ENCODE peak calls at places on chromosome 10, in ten cellular contexts. J is neural crest cell; L is mammary epithelial cell; Z is GM12865; V is fibroblast of lung; F is pancreas; Y is A549; A is bronchial epithelial cell; H is CD4-positive, alpha-beta T cell; B is endothelial cell. O is an unnamed sample.

GRCh38 chr10:26969145-26969926 is 108.6 kb upstream of the ABI1 start:
- DNase-seq in J (no peak), L (no peak), Z (peak), V (no peak), F (no peak), Y (no peak), A (no peak), H (no peak), B (no peak), O (no peak)

GRCh38 chr10:48577158-48577557 is 27.7 kb downstream of the ARHGAP22 start:
- DNase-seq in J (no peak), L (no peak), Z (no peak), V (no peak), F (no peak), Y (no peak), A (no peak), H (no peak), B (no peak), O (no peak)

GRCh38 chr10:130647341-130647740 is 511.1 kb downstream of the GLRX3 start:
- DNase-seq in J (no peak), L (no peak), Z (no peak), V (no peak), F (no peak), Y (no peak), A (no peak), H (no peak), B (no peak), O (no peak)

GRCh38 chr10:1454964-1455363 is 282.4 kb downstream of the ADARB2 start:
- DNase-seq in J (no peak), L (no peak), Z (no peak), V (no peak), F (no peak), Y (no peak), A (no peak), H (no peak), B (no peak), O (no peak)

GRCh38 chr10:2137549-2138174 is 400.3 kb upstream of the ADARB2 start:
- DNase-seq in J (no peak), L (no peak), Z (peak), V (peak), F (no peak), Y (peak), A (peak), H (no peak), B (peak), O (peak)

GRCh38 chr10:21531164-21531563 is 2.9 kb upstream of the MLLT10 start:
- DNase-seq in J (no peak), L (peak), Z (no peak), V (peak), F (no peak), Y (peak), A (peak), H (no peak), B (no peak), O (no peak)

GRCh38 chr10:44960482-44961230 is 1.1 kb downstream of the RASSF4 start:
- DNase-seq in J (no peak), L (no peak), Z (no peak), V (no peak), F (no peak), Y (no peak), A (no peak), H (no peak), B (no peak), O (no peak)

GRCh38 chr10:61973169-61973568 is 71.7 kb downstream of the ARID5B start:
- DNase-seq in J (no peak), L (no peak), Z (no peak), V (no peak), F (no peak), Y (no peak), A (no peak), H (no peak), B (no peak), O (no peak)

GRCh38 chr10:21202766-21203457 is 305.8 kb upstream of the NEBL start:
- DNase-seq in J (no peak), L (no peak), Z (no peak), V (peak), F (no peak), Y (no peak), A (no peak), H (no peak), B (no peak), O (no peak)

GRCh38 chr10:110330675-110331074 is 26.0 kb upstream of the SMNDC1 start:
- DNase-seq in J (no peak), L (no peak), Z (no peak), V (no peak), F (no peak), Y (no peak), A (no peak), H (no peak), B (no peak), O (no peak)

GRCh38 chr10:34102237-34102673 is 712.8 kb downstream of the PARD3 start:
- DNase-seq in J (no peak), L (no peak), Z (no peak), V (peak), F (peak), Y (no peak), A (peak), H (no peak), B (no peak), O (no peak)

GRCh38 chr10:64699244-64699643 is 1178.0 kb downstream of the REEP3 start:
- DNase-seq in J (no peak), L (no peak), Z (no peak), V (no peak), F (no peak), Y (no peak), A (no peak), H (no peak), B (no peak), O (no peak)

GRCh38 chr10:21776883-21777282 is 226.6 kb downstream of the DNAJC1 start:
- DNase-seq in J (no peak), L (no peak), Z (no peak), V (no peak), F (no peak), Y (no peak), A (no peak), H (no peak), B (no peak), O (no peak)

GRCh38 chr10:3749597-3750351 is 35.2 kb downstream of the KLF6 start:
- DNase-seq in J (no peak), L (no peak), Z (no peak), V (peak), F (no peak), Y (no peak), A (peak), H (no peak), B (no peak), O (peak)

GRCh38 chr10:51086695-51087094 is 12.4 kb downstream of the PRKG1 start:
- DNase-seq in J (no peak), L (no peak), Z (no peak), V (no peak), F (no peak), Y (no peak), A (no peak), H (no peak), B (no peak), O (no peak)

GRCh38 chr10:91077549-91078017 is 142.9 kb upstream of the PCGF5 start:
- DNase-seq in J (no peak), L (peak), Z (no peak), V (peak), F (peak), Y (no peak), A (peak), H (no peak), B (no peak), O (no peak)

GRCh38 chr10:24251547-24251946 is 42.6 kb downstream of the KIAA1217 start:
- DNase-seq in J (no peak), L (peak), Z (no peak), V (no peak), F (no peak), Y (no peak), A (peak), H (no peak), B (no peak), O (no peak)

GRCh38 chr10:109866168-109866994 is 56.9 kb downstream of the XPNPEP1 start:
- DNase-seq in J (peak), L (no peak), Z (no peak), V (no peak), F (no peak), Y (peak), A (no peak), H (no peak), B (peak), O (no peak)

GRCh38 chr10:112613620-112614019 is 166.6 kb downstream of the VTI1A start:
- DNase-seq in J (no peak), L (no peak), Z (no peak), V (no peak), F (no peak), Y (no peak), A (no peak), H (no peak), B (no peak), O (no peak)

GRCh38 chr10:126895214-126895781 is 9.9 kb upstream of the DOCK1 start:
- DNase-seq in J (no peak), L (no peak), Z (no peak), V (no peak), F (peak), Y (no peak), A (no peak), H (no peak), B (no peak), O (no peak)

GRCh38 chr10:63720072-63720537 is 198.9 kb downstream of the REEP3 start:
- DNase-seq in J (peak), L (peak), Z (peak), V (peak), F (peak), Y (peak), A (peak), H (peak), B (peak), O (peak)

GRCh38 chr10:29712108-29712507 is 77.3 kb upstream of the SVIL start:
- DNase-seq in J (no peak), L (no peak), Z (no peak), V (peak), F (no peak), Y (no peak), A (peak), H (no peak), B (no peak), O (peak)

GRCh38 chr10:92760609-92761008 is 70.9 kb downstream of the HHEX start:
- DNase-seq in J (no peak), L (no peak), Z (no peak), V (peak), F (no peak), Y (peak), A (peak), H (no peak), B (no peak), O (no peak)

GRCh38 chr10:107814865-107815487 is 650.5 kb upstream of the SORCS1 start:
- DNase-seq in J (peak), L (peak), Z (peak), V (peak), F (peak), Y (peak), A (peak), H (no peak), B (peak), O (peak)

GRCh38 chr10:26909753-26910152 is 49.0 kb upstream of the ABI1 start:
- DNase-seq in J (no peak), L (no peak), Z (no peak), V (no peak), F (no peak), Y (no peak), A (no peak), H (no peak), B (no peak), O (no peak)

GRCh38 chr10:971613-972012 is 16.6 kb upstream of the GTPBP4 start:
- DNase-seq in J (no peak), L (no peak), Z (no peak), V (no peak), F (no peak), Y (no peak), A (no peak), H (no peak), B (no peak), O (no peak)

GRCh38 chr10:527416-527815 is 162.1 kb downstream of the DIP2C start:
- DNase-seq in J (no peak), L (no peak), Z (no peak), V (no peak), F (no peak), Y (no peak), A (no peak), H (no peak), B (no peak), O (no peak)

GRCh38 chr10:48794074-48794473 is 109.4 kb downstream of the WDFY4 start:
- DNase-seq in J (no peak), L (peak), Z (no peak), V (no peak), F (no peak), Y (no peak), A (peak), H (no peak), B (no peak), O (no peak)

GRCh38 chr10:50447691-50448090 is 176.1 kb downstream of the SGMS1 start:
- DNase-seq in J (no peak), L (peak), Z (no peak), V (peak), F (no peak), Y (no peak), A (no peak), H (no peak), B (no peak), O (no peak)

GRCh38 chr10:133230387-133231195 is 574 bp downstream of the UTF1 start:
- DNase-seq in J (no peak), L (no peak), Z (no peak), V (no peak), F (no peak), Y (peak), A (no peak), H (no peak), B (no peak), O (peak)

GRCh38 chr10:31789555-31789954 is 139.1 kb downstream of the ARHGAP12 start:
- DNase-seq in J (no peak), L (no peak), Z (no peak), V (no peak), F (no peak), Y (no peak), A (no peak), H (no peak), B (no peak), O (no peak)
- TF ChIP-seq CTCF in J (no peak), L (no peak), Z (no peak), V (no peak), F (no peak), Y (no peak), A (no peak), H (no peak), B (no peak), O (no peak)

DNA sequence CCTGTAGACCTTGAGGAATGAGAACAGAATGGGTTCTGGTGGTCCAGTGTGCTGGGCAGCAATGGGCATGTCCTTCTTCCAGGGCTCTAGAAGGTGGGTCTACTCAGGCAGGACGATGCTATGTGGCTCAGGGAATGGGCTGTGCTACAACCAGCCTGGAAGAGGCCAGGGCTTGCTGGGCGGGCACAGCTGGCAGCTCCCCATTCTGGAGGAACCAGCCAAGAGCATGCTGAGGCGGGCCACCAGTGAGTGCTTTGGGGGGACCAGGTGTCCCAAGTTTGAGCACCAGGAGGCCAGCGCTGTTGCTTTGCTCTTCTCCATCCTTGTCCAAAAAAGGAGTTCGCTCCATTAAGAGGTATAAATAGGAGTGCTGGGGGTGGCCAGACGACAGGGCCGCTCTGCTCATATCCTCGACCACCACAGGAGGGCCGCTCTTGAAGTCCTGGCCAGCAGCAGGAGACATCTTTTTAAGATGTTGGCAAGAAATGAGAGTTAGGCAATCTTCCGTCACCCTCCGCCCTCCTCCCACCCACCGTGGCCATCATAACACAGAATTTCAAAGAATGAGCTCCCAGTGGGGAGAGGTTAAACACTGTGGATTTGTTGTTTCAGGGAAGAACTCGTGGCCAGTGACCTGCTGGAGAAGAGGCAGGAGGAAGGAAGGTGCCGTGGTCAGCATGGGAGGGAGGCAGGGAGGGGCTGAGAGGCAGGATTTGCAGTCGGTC is 141.3 kb downstream of the GRK5 start:
- DNase-seq in J (no peak), L (no peak), Z (no peak), V (peak), F (no peak), Y (no peak), A (no peak), H (no peak), B (no peak), O (no peak)
- TF ChIP-seq CTCF in J (no peak), L (no peak), Z (no peak), V (peak), F (no peak), Y (no peak), A (no peak), H (no peak), B (no peak), O (no peak)

GRCh38 chr10:121438320-121438719 is 159.9 kb downstream of the FGFR2 start:
- DNase-seq in J (no peak), L (no peak), Z (no peak), V (peak), F (no peak), Y (no peak), A (no peak), H (no peak), B (no peak), O (no peak)

GRCh38 chr10:121440461-121440860 is 157.8 kb downstream of the FGFR2 start:
- DNase-seq in J (no peak), L (no peak), Z (no peak), V (no peak), F (no peak), Y (no peak), A (no peak), H (no peak), B (no peak), O (no peak)

GRCh38 chr10:121436281-121436629 is 162.0 kb downstream of the FGFR2 start:
- DNase-seq in J (no peak), L (no peak), Z (no peak), V (no peak), F (no peak), Y (no peak), A (no peak), H (no peak), B (no peak), O (no peak)

GRCh38 chr10:121436630-121437311 is 161.5 kb downstream of the FGFR2 start:
- DNase-seq in J (no peak), L (no peak), Z (no peak), V (no peak), F (no peak), Y (no peak), A (no peak), H (no peak), B (no peak), O (no peak)

GRCh38 chr10:121437596-121437995 is 160.6 kb downstream of the FGFR2 start:
- DNase-seq in J (peak), L (no peak), Z (no peak), V (no peak), F (no peak), Y (no peak), A (no peak), H (no peak), B (peak), O (peak)
- TF ChIP-seq CTCF in J (no peak), L (no peak), Z (no peak), V (no peak), F (no peak), Y (no peak), A (no peak), H (no peak), B (no peak), O (no peak)

GRCh38 chr10:129332476-129332875 is 134.6 kb upstream of the MGMT start:
- DNase-seq in J (peak), L (no peak), Z (peak), V (no peak), F (no peak), Y (peak), A (no peak), H (no peak), B (peak), O (no peak)
- TF ChIP-seq CTCF in J (peak), L (no peak), Z (peak), V (peak), F (no peak), Y (no peak), A (no peak), H (peak), B (peak), O (peak)

GRCh38 chr10:14772399-14772798 is 2.3 kb downstream of the FAM107B start:
- DNase-seq in J (no peak), L (no peak), Z (no peak), V (no peak), F (no peak), Y (no peak), A (no peak), H (no peak), B (no peak), O (no peak)

GRCh38 chr10:14775656-14776055 is 959 bp upstream of the FAM107B start:
- DNase-seq in J (no peak), L (no peak), Z (no peak), V (no peak), F (no peak), Y (no peak), A (no peak), H (no peak), B (no peak), O (no peak)

GRCh38 chr10:14774797-14775196 is at the start of gene FAM107B:
- DNase-seq in J (no peak), L (no peak), Z (no peak), V (no peak), F (no peak), Y (no peak), A (no peak), H (no peak), B (no peak), O (no peak)

GRCh38 chr10:14774214-14774580 is 500 bp downstream of the FAM107B start:
- DNase-seq in J (no peak), L (no peak), Z (no peak), V (no peak), F (no peak), Y (no peak), A (no peak), H (no peak), B (no peak), O (no peak)

DNA sequence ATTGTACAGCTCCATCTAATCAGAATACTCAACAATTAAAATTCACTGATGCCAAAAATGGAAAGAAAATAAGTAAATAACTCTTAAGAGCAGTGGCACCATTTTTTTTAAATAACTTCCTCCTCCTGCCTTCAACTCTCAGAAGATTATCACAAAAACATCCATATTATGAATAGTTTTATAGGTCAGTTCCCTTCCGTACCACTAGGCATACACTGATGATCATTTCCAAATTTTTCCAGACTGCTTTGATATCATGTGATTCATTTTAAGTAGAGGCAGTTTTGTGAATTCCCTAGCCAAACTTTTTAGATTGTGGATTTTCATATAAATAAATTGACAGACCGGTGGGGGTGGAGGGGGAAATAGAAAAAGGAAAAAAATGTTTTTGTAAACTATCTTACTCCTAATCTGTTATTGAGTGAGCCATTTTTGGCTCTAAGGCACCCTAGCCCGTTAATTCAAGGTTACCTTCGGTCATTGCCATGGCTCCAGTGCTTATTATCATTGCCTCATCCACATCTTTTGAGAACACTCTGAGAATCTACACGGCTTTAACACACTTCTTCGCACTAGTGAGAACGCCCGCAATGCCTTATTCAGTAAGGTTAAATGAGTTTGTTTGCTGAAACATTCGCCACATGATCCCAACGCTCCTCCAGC is 1.0 kb downstream of the FAM107B start:
- DNase-seq in J (no peak), L (no peak), Z (no peak), V (no peak), F (no peak), Y (no peak), A (no peak), H (no peak), B (no peak), O (no peak)
- TF ChIP-seq CTCF in J (peak), L (no peak), Z (no peak), V (peak), F (no peak), Y (no peak), A (no peak), H (no peak), B (peak), O (peak)

DNA sequence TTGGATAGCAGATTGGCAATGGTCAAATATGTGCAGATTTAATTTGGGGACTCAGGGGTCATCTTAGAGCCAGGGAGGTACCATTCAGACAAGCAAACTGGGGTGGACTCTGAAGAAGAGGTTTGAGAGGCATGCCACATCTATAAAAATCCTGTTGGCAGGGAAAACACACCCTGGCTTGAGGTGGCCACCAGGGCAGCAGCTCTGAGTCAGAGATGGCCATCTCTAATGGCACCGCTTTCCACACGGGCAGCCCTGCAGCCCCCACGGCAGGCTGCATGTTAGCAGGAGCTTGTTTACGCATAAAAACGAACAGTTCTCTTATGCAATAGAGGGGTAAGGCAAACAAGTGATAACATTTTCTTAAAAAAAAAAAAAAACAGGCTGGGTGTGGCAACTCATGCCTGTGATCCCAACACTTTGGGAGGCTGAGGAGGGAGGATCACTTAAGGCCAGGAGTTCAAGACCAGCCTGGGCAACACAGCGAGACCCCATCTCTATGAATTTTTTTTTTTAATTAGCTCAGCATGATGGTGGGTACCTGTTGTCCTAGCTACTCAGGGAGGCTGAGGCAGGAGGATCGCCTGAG is 14.9 kb downstream of the DLG5 start:
- DNase-seq in J (no peak), L (no peak), Z (no peak), V (peak), F (no peak), Y (peak), A (no peak), H (no peak), B (no peak), O (no peak)
- TF ChIP-seq CTCF in J (no peak), L (no peak), Z (no peak), V (no peak), F (no peak), Y (peak), A (no peak), H (no peak), B (no peak), O (no peak)

O was measured in nephron progenitor cell.